ENCODE peak calls at places on chromosomes 2 and 18, in nine cellular contexts. F is LoVo; V is NCI-H1092 treated with DMSO at 0.1 percent for 48 hours; X is stimulated activated CD4-positive, alpha-beta T cell treated with anti-CD3 and anti-CD28 coated beads, Interleukin-15, amount 100 ng/mL, for 24 hours; L is iPS-NIHi11; Y is cerebellar cortex; C is T-helper 2 cell; T is 8988T; E is activated CD8-positive, alpha-beta memory T cell treated with anti-CD3 and anti-CD28 coated beads for 24 hours. B is an unnamed sample.
A peak's percentile ranks its signal among the peaks of the same experiment; 100 is the strongest.

GRCh38 chr18:79528846-79529245 is 133.1 kb downstream of the NFATC1 start:
- DNase-seq in F (peak; percentile 27), V (peak; percentile 86), X (peak; percentile 83), L (peak; percentile 91), Y (peak; percentile 31), C (no peak), T (peak; percentile 62), E (peak; percentile 89), B (peak; percentile 79)

GRCh38 chr2:232541195-232541960 is 1.9 kb downstream of the CHRNG start:
- DNase-seq in F (no peak), V (no peak), X (no peak), L (no peak), Y (no peak), C (no peak), T (peak; percentile 20), E (no peak), B (no peak)

GRCh38 chr2:74099271-74099670 is 48.4 kb downstream of the BOLA3 start:
- DNase-seq in F (no peak), V (no peak), X (no peak), L (no peak), Y (no peak), C (no peak), T (no peak), E (no peak), B (no peak)

GRCh38 chr18:50377061-50377798 is 2.4 kb downstream of the SKA1 start:
- DNase-seq in F (no peak), V (no peak), X (no peak), L (no peak), Y (no peak), C (no peak), T (no peak), E (no peak), B (no peak)

GRCh38 chr2:192162392-192163042 is 32.2 kb downstream of the TMEFF2 start:
- DNase-seq in F (peak; percentile 73), V (peak; percentile 27), X (peak; percentile 74), L (peak; percentile 50), Y (peak; percentile 63), C (no peak), T (no peak), E (peak; percentile 74), B (peak; percentile 80)

GRCh38 chr2:7567646-7568045 is 650.4 kb downstream of the RNF144A start:
- DNase-seq in F (no peak), V (no peak), X (peak; percentile 71), L (no peak), Y (no peak), C (no peak), T (no peak), E (peak; percentile 83), B (peak; percentile 80)

GRCh38 chr2:8594731-8595427 is 87.0 kb upstream of the ID2 start:
- DNase-seq in F (no peak), V (no peak), X (peak; percentile 36), L (no peak), Y (no peak), C (no peak), T (no peak), E (no peak), B (no peak)

GRCh38 chr18:57792741-57793629 is 10.1 kb downstream of the ATP8B1 start:
- DNase-seq in F (no peak), V (no peak), X (no peak), L (no peak), Y (no peak), C (no peak), T (no peak), E (no peak), B (no peak)

GRCh38 chr2:107338059-107338458 is 452.1 kb upstream of the ST6GAL2 start:
- DNase-seq in F (no peak), V (no peak), X (no peak), L (no peak), Y (no peak), C (no peak), T (no peak), E (no peak), B (no peak)

GRCh38 chr2:144630459-144631215 is 110.7 kb upstream of the ZEB2 start:
- DNase-seq in F (no peak), V (no peak), X (no peak), L (no peak), Y (no peak), C (no peak), T (no peak), E (no peak), B (no peak)

B was measured in activated CD8-positive, alpha-beta T cell treated with anti-CD3 and anti-CD28 coated beads, Interleukin-2, amount 10 ng/mL, durations not matched to agents 7 days and 5 days.